ENCODE peak calls at places on chromosome 1, in seven cellular contexts. N is H1, I is K562, Z is SK-N-SH, D is HepG2, A is GM12878, P is HCT116. X is an unnamed sample.

GRCh38 chr1:28070725-28071593 is 17.5 kb downstream of the EYA3 start:
- DNase-seq in D (no peak), Z (no peak), I (no peak), A (no peak), N (no peak), P (no peak), X (no peak)

GRCh38 chr1:87044840-87045239 is 130.4 kb downstream of the HS2ST1 start:
- DNase-seq in Z (no peak), D (no peak), A (no peak), P (no peak), I (no peak), N (no peak), X (no peak)

GRCh38 chr1:163171826-163172225 is 30.9 kb downstream of the RGS5 start:
- DNase-seq in N (no peak), I (no peak), A (no peak), D (no peak), Z (no peak), P (no peak), X (no peak)

GRCh38 chr1:16012590-16013219 is 5.1 kb downstream of the HSPB7 start:
- DNase-seq in I (peak), N (peak), A (peak), Z (peak), P (peak), D (peak), X (no peak)

GRCh38 chr1:97340951-97341350 is 579.9 kb downstream of the DPYD start:
- DNase-seq in N (no peak), P (no peak), D (no peak), I (no peak), Z (no peak), A (no peak), X (peak)

GRCh38 chr1:201648066-201648910 is 109.4 kb downstream of the NAV1 start:
- DNase-seq in I (peak), N (no peak), D (no peak), P (no peak), A (no peak), Z (peak), X (peak)

GRCh38 chr1:32465541-32466002 is 700 bp downstream of the ZBTB8B start:
- DNase-seq in D (no peak), N (no peak), Z (no peak), P (no peak), A (no peak), I (no peak), X (no peak)

GRCh38 chr1:98176414-98176813 is 255.6 kb upstream of the DPYD start:
- DNase-seq in N (no peak), Z (no peak), D (no peak), I (no peak), P (no peak), A (no peak), X (no peak)

GRCh38 chr1:205565799-205566198 is 61.3 kb downstream of the CDK18 start:
- DNase-seq in N (no peak), A (no peak), Z (no peak), I (no peak), D (no peak), P (no peak), X (peak)

GRCh38 chr1:61332196-61332753 is 249.9 kb downstream of the NFIA start:
- DNase-seq in Z (no peak), A (peak), N (no peak), P (no peak), I (no peak), D (no peak), X (no peak)

GRCh38 chr1:164876717-164877116 is 317.7 kb downstream of the PBX1 start:
- DNase-seq in Z (no peak), N (no peak), D (no peak), P (no peak), I (no peak), A (no peak), X (no peak)

GRCh38 chr1:205918955-205919746 is 24.1 kb downstream of the SLC26A9 start:
- DNase-seq in D (peak), P (peak), Z (peak), I (peak), N (peak), A (peak), X (peak)

GRCh38 chr1:145892486-145893087 is 6.9 kb upstream of the ANKRD35 start:
- DNase-seq in A (no peak), P (no peak), I (peak), Z (no peak), D (no peak), N (no peak), X (no peak)

GRCh38 chr1:198056255-198056654 is 100.5 kb upstream of the NEK7 start:
- DNase-seq in P (no peak), N (peak), I (peak), A (no peak), D (peak), Z (peak), X (no peak)
- TF ChIP-seq JUND in P (no peak), N (no peak), I (no peak), A (no peak), D (no peak), Z (no peak), X (no peak)

GRCh38 chr1:21896652-21897532 is 40.2 kb downstream of the HSPG2 start:
- DNase-seq in I (peak), Z (no peak), P (no peak), D (no peak), A (no peak), N (no peak), X (peak)
- TF ChIP-seq JUND in I (no peak), Z (no peak), P (no peak), D (no peak), A (no peak), N (no peak), X (no peak)

GRCh38 chr1:39717809-39718208 is 20.9 kb upstream of the PPIE start:
- DNase-seq in N (no peak), P (no peak), Z (no peak), A (no peak), I (no peak), D (no peak), X (no peak)

GRCh38 chr1:39721664-39722063 is 17.0 kb upstream of the PPIE start:
- DNase-seq in N (no peak), P (no peak), D (no peak), Z (no peak), I (no peak), A (no peak), X (no peak)

GRCh38 chr1:39720094-39720999 is 18.3 kb upstream of the PPIE start:
- DNase-seq in N (no peak), A (no peak), P (peak), D (peak), I (peak), Z (peak), X (no peak)

GRCh38 chr1:39726600-39726999 is 12.1 kb upstream of the PPIE start:
- DNase-seq in Z (no peak), D (no peak), I (no peak), A (no peak), P (no peak), N (no peak), X (no peak)

GRCh38 chr1:39722495-39722894 is 16.2 kb upstream of the PPIE start:
- DNase-seq in A (no peak), D (no peak), N (no peak), I (no peak), P (no peak), Z (no peak), X (no peak)
- TF ChIP-seq JUND in A (no peak), D (no peak), N (no peak), I (no peak), P (no peak), Z (no peak), X (no peak)

DNA sequence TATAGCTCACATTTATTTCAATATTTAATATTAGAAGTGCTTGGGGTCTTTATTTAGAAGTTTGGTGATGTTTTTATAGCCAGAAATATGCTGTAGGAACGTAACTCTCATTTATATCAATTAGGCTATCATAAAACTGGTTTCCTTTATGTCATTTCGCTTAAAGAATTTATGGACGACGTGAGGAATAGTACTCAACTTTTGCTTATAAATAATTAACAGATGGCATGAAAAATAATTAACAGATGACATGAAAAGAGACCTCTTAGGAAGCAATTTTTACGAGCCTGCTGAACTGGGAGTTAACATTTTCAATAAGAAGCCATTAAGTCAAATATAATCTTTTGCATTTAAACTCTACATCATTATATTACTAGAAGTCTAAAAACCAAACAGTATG is 123.5 kb downstream of the OLFML2B start:
- DNase-seq in P (no peak), Z (no peak), I (no peak), N (no peak), D (no peak), A (no peak), X (no peak)
- TF ChIP-seq JUND in P (no peak), Z (no peak), I (no peak), N (no peak), D (no peak), A (no peak), X (no peak)

GRCh38 chr1:184152944-184153343 is 101.4 kb downstream of the TSEN15 start:
- DNase-seq in A (no peak), D (no peak), N (no peak), I (no peak), P (no peak), Z (no peak), X (no peak)
- TF ChIP-seq JUND in A (no peak), D (no peak), N (no peak), I (no peak), P (no peak), Z (no peak), X (no peak)

GRCh38 chr1:214824758-214825157 is 221.8 kb downstream of the CENPF start:
- DNase-seq in D (no peak), I (no peak), Z (no peak), N (no peak), P (no peak), A (no peak), X (peak)
- TF ChIP-seq JUND in D (no peak), I (no peak), Z (no peak), N (no peak), P (no peak), A (no peak), X (no peak)

DNA sequence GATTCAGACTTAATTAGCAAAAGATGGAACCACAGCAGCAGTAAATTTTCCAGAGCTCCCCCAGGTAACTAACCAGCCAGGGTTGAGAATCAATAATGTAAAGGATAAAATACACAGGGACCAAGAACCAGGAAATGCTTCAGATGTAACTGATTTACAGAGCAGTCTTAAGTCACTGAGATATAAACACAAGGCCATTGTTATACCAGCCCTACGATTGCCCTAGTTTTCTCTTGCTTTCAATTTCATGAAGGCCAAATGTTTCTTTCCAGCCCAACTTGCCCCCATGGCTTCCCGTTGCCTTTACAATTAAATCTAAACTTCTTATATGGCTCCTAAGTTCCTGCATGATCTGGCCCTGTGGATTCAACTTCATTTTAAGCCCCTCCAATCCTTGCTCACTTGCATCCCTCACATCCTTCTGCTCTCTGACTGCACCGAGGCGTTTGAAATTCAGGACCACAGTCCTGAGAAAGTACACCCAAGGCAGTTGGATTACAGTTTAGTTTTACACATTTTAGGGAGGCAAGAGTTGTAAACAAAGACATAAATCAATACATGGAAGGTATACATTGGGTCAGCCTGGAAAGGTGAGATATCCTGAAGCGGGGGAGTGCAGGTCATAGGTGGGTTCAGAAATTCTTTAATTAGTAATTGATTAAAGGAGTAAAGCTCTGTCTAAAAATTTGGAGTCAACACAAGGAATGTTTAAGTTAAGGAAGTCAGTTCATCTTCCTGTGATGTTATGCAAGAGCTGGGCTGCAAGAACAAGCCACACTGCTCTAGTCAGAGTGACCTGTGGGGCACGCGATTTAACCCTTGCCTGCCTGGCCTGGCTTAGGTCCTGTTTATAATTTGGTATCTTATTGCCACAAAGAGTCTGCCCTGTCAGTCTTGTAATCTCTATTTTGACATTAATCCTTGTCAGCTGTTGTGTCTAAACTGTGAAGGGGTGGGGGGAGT is 69.9 kb upstream of the COG2 start:
- DNase-seq in P (no peak), D (peak), I (no peak), Z (no peak), A (no peak), N (no peak), X (no peak)
- TF ChIP-seq JUND in P (no peak), D (no peak), I (no peak), Z (no peak), A (no peak), N (no peak), X (no peak)

GRCh38 chr1:229128209-229128608 is 142.7 kb upstream of the RAB4A start:
- DNase-seq in P (no peak), Z (no peak), D (no peak), I (no peak), N (no peak), A (no peak), X (no peak)
- TF ChIP-seq JUND in P (no peak), Z (no peak), D (no peak), I (no peak), N (no peak), A (no peak), X (no peak)

X was measured in T47D.